ENCODE peak calls at places on chromosomes 7 and 10, in four cellular contexts. One of them, this sample, is unnamed.

GRCh38 chr7:135349746-135350145 is 116.1 kb downstream of the STRA8 start:
- DNase-seq in IMR-90: peak
- DNase-seq in mesenchymal stem cell: no peak
- DNase-seq in H9: no peak
- DNase-seq in this sample: no peak

GRCh38 chr10:115981056-115981455 is 291.9 kb downstream of the GFRA1 start:
- DNase-seq in mesenchymal stem cell: peak
- DNase-seq in H9: no peak
- DNase-seq in IMR-90: no peak
- DNase-seq in this sample: no peak

GRCh38 chr7:143892527-143893300 is 9.3 kb downstream of the TCAF1 start:
- DNase-seq in H9: no peak
- DNase-seq in mesenchymal stem cell: peak
- DNase-seq in IMR-90: peak
- DNase-seq in this sample: no peak

GRCh38 chr7:130242198-130243014 is 24.3 kb upstream of the CPA2 start:
- DNase-seq in mesenchymal stem cell: peak
- DNase-seq in H9: peak
- DNase-seq in IMR-90: peak
- DNase-seq in this sample: no peak

GRCh38 chr7:138077809-138078208 is 1.6 kb downstream of the AKR1D1 start:
- DNase-seq in IMR-90: no peak
- DNase-seq in H9: no peak
- DNase-seq in mesenchymal stem cell: no peak
- DNase-seq in this sample: no peak

GRCh38 chr7:141500608-141501007 is 50.6 kb upstream of the AGK start:
- DNase-seq in mesenchymal stem cell: no peak
- DNase-seq in H9: no peak
- DNase-seq in IMR-90: no peak
- DNase-seq in this sample: no peak

GRCh38 chr10:130233426-130233825 is 97.2 kb downstream of the GLRX3 start:
- DNase-seq in IMR-90: no peak
- DNase-seq in H9: no peak
- DNase-seq in mesenchymal stem cell: no peak
- DNase-seq in this sample: no peak

GRCh38 chr10:3852147-3852904 is 67.3 kb upstream of the KLF6 start:
- DNase-seq in mesenchymal stem cell: peak
- DNase-seq in IMR-90: peak
- DNase-seq in H9: no peak
- DNase-seq in this sample: no peak

GRCh38 chr7:98187138-98187502 is 24.1 kb upstream of the BHLHA15 start:
- DNase-seq in mesenchymal stem cell: no peak
- DNase-seq in H9: no peak
- DNase-seq in IMR-90: no peak
- DNase-seq in this sample: no peak

GRCh38 chr10:58438340-58438739 is 53.1 kb downstream of the TFAM start:
- DNase-seq in H9: no peak
- DNase-seq in IMR-90: peak
- DNase-seq in mesenchymal stem cell: peak
- DNase-seq in this sample: no peak

GRCh38 chr10:22803201-22803895 is 89.0 kb upstream of the PIP4K2A start:
- DNase-seq in H9: no peak
- DNase-seq in mesenchymal stem cell: no peak
- DNase-seq in IMR-90: peak
- DNase-seq in this sample: no peak

GRCh38 chr10:101987136-101987535 is 68.8 kb downstream of the ARMH3 start:
- DNase-seq in IMR-90: no peak
- DNase-seq in H9: no peak
- DNase-seq in mesenchymal stem cell: no peak
- DNase-seq in this sample: no peak

GRCh38 chr7:158490171-158490782 is 97.3 kb downstream of the PTPRN2 start:
- DNase-seq in mesenchymal stem cell: no peak
- DNase-seq in H9: no peak
- DNase-seq in IMR-90: no peak
- DNase-seq in this sample: no peak

GRCh38 chr7:3282457-3282856 is 18.6 kb upstream of the SDK1 start:
- DNase-seq in H9: no peak
- DNase-seq in IMR-90: no peak
- DNase-seq in mesenchymal stem cell: peak
- DNase-seq in this sample: no peak

GRCh38 chr7:147894271-147894670 is 696.3 kb upstream of the C7orf33 start:
- DNase-seq in IMR-90: no peak
- DNase-seq in mesenchymal stem cell: no peak
- DNase-seq in H9: peak
- DNase-seq in this sample: no peak

GRCh38 chr10:74585231-74586087 is 240.9 kb upstream of the KAT6B start:
- DNase-seq in IMR-90: peak
- DNase-seq in mesenchymal stem cell: peak
- DNase-seq in H9: no peak
- DNase-seq in this sample: no peak

GRCh38 chr10:126143117-126143516 is 245.2 kb downstream of the ADAM12 start:
- DNase-seq in mesenchymal stem cell: no peak
- DNase-seq in H9: no peak
- DNase-seq in IMR-90: no peak
- DNase-seq in this sample: no peak

GRCh38 chr7:134742688-134743350 is 36.6 kb upstream of the CALD1 start:
- DNase-seq in IMR-90: peak
- DNase-seq in mesenchymal stem cell: peak
- DNase-seq in H9: no peak
- DNase-seq in this sample: no peak

GRCh38 chr10:2885956-2886296 is 181.4 kb upstream of the PFKP start:
- DNase-seq in IMR-90: no peak
- DNase-seq in H9: no peak
- DNase-seq in mesenchymal stem cell: no peak
- DNase-seq in this sample: no peak

GRCh38 chr7:101589976-101590662 is 39.0 kb downstream of the MYL10 start:
- DNase-seq in H9: no peak
- DNase-seq in IMR-90: no peak
- DNase-seq in mesenchymal stem cell: no peak
- DNase-seq in this sample: no peak

GRCh38 chr10:102384053-102384452 is 11.5 kb upstream of the NFKB2 start:
- DNase-seq in IMR-90: no peak
- DNase-seq in H9: peak
- DNase-seq in mesenchymal stem cell: peak
- DNase-seq in this sample: no peak

GRCh38 chr7:22319424-22320403 is 37.2 kb downstream of the RAPGEF5 start:
- DNase-seq in mesenchymal stem cell: no peak
- DNase-seq in H9: no peak
- DNase-seq in IMR-90: no peak
- DNase-seq in this sample: no peak

GRCh38 chr10:63286754-63287264 is 153.7 kb downstream of the NRBF2 start:
- DNase-seq in IMR-90: no peak
- DNase-seq in mesenchymal stem cell: no peak
- DNase-seq in H9: no peak
- DNase-seq in this sample: no peak

GRCh38 chr10:22183771-22184466 is 33.9 kb downstream of the EBLN1 start:
- DNase-seq in IMR-90: peak
- DNase-seq in mesenchymal stem cell: peak
- DNase-seq in H9: no peak
- DNase-seq in this sample: no peak

GRCh38 chr7:33423646-33424020 is 294.3 kb downstream of the BBS9 start:
- DNase-seq in H9: no peak
- DNase-seq in IMR-90: no peak
- DNase-seq in mesenchymal stem cell: no peak
- DNase-seq in this sample: no peak

GRCh38 chr7:50359995-50360925 is 55.7 kb downstream of the IKZF1 start:
- DNase-seq in IMR-90: no peak
- DNase-seq in mesenchymal stem cell: peak
- DNase-seq in H9: no peak
- DNase-seq in this sample: no peak

DNA sequence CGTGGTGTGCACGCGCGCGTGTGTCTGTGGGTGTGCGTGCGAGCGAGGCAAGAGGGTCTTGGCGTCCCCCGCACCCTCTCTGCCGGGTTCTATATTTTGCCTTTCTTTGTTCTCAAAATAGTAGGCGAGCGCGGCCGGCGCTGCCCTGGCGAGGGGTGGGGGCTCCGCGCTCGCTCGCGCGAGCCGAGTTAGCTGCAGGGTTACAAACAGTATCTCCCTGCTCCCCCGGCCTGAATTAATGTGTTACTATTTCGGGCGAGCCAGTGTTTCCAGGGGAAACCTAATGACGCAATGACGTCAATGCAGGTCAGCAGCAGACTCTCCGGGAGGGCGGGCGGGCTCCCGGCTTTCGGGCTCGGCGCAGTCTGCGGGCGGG is 73.8 kb upstream of the LEP start:
- DNase-seq in mesenchymal stem cell: peak
- DNase-seq in IMR-90: peak
- DNase-seq in H9: peak
- DNase-seq in this sample: no peak
- H4K8ac ChIP-seq in mesenchymal stem cell: no peak
- H4K8ac ChIP-seq in IMR-90: no peak
- H4K8ac ChIP-seq in H9: no peak
- H4K8ac ChIP-seq in this sample: no peak

DNA sequence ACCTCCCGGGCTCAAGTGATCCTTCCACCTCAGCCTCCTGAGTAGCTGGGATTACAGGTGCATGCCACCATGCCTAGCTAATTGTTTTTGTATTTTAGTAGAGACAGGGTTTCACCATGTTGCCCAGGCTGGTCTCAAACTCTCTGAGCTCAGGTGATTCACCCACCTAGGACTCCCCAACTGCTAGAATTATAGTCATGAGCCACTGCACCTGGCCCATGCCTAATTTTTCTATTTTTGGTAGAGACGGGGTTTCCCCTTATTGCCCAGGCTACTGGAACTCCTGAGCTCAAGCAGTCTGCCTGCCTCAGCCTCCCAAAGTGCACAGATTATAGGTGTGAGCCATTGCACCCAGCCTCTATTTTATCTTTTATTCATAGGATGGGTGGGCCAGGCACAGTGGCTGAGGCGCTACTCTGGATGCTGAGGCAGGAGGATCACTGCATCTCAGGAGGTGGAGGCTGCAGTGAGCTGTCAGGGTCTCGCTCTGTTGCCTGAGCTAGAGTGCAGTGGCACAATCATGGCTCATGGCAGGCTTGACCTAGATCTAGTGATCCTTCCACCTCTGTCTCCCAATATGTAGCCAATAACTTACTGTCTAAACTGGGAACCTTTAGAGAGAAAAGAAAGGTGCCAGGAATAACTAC is 31.3 kb upstream of the STOX1 start:
- DNase-seq in mesenchymal stem cell: no peak
- DNase-seq in IMR-90: no peak
- DNase-seq in H9: no peak
- DNase-seq in this sample: no peak
- H2BK120ac ChIP-seq in mesenchymal stem cell: no peak
- H2BK120ac ChIP-seq in IMR-90: no peak
- H2BK120ac ChIP-seq in H9: no peak
- H2BK120ac ChIP-seq in this sample: no peak

DNA sequence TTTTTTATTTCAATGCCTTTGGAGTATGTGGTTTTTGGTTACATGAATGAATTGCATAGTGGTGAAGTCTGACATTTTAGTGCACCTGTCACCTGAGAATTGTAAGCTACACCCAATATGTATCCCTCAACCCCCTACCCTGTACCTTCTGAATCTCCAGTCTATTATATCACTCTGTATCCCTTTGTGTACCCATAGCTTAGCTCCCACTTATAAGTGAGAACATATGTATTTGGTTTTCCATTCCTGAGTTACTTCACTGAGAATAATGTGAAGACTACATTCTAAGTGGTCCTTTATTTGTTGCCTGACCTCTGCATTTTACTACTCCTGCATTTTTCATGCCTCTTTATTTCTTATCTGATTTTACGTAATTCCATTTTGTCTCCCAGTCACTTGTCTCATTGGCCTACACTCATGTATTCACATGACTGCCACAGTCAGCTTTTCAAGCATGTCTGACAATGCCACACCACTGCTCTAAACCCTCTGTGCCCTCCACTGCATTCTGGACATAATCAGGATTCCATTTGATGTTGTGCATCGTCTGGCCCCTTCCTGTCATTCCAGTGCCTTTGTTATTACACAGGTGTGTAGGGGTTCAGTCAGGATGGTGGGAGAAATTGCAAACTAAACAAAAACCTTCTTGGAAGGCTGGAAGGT is 1325.5 kb downstream of the XPNPEP1 start:
- DNase-seq in H9: peak
- DNase-seq in mesenchymal stem cell: no peak
- DNase-seq in IMR-90: no peak
- DNase-seq in this sample: no peak
- H2AK5ac ChIP-seq in H9: no peak
- H2AK5ac ChIP-seq in mesenchymal stem cell: no peak
- H2AK5ac ChIP-seq in IMR-90: no peak
- H2AK5ac ChIP-seq in this sample: no peak

GRCh38 chr10:48655426-48656240 is 29.0 kb upstream of the WDFY4 start:
- DNase-seq in mesenchymal stem cell: peak
- DNase-seq in IMR-90: peak
- DNase-seq in H9: no peak
- DNase-seq in this sample: no peak

GRCh38 chr10:48653347-48653746 is 31.3 kb upstream of the WDFY4 start:
- DNase-seq in IMR-90: no peak
- DNase-seq in H9: no peak
- DNase-seq in mesenchymal stem cell: no peak
- DNase-seq in this sample: no peak

GRCh38 chr10:48652344-48652743 is 32.3 kb upstream of the WDFY4 start:
- DNase-seq in mesenchymal stem cell: no peak
- DNase-seq in H9: no peak
- DNase-seq in IMR-90: no peak
- DNase-seq in this sample: no peak

GRCh38 chr10:48656241-48656921 is 28.3 kb upstream of the WDFY4 start:
- DNase-seq in mesenchymal stem cell: peak
- DNase-seq in IMR-90: peak
- DNase-seq in H9: peak
- DNase-seq in this sample: peak

DNA sequence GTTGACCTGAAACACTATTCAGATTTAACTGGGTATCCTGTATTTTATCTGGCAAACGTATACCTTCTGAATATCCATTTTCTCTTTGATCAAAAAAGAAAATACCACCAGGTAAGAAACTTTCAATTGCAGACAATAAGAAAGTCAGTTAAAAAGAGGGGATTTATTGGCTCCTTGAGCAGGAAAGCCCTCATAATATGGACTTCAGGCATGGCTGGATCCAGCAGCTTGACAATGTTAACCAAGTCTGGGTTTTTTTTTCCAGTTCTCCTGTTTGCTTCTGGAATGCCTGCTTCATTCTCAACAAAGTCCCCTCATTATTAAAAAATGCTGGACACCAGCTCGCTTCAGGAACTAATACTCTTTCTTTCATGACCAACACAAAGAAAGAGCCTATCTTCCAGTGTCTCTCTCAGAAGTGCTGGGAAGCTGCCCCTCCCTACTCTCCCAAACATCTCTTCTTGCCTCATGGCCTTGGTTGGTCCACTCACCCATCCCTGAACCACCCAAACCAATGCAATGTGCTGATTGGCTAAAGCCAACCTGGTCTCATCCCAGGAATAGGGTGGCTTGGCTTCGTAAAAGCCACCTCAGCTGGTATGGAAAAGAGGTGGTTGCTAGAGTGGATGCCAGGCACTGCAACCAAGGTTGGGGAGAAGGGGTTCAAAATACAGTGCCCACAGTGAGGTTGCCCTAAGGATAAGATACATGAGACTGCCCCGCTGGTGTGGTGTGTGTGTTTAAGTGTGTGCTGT is 30.6 kb upstream of the WDFY4 start:
- DNase-seq in H9: no peak
- DNase-seq in IMR-90: no peak
- DNase-seq in mesenchymal stem cell: no peak
- DNase-seq in this sample: no peak
- H4K8ac ChIP-seq in H9: no peak
- H4K8ac ChIP-seq in IMR-90: no peak
- H4K8ac ChIP-seq in mesenchymal stem cell: no peak
- H4K8ac ChIP-seq in this sample: no peak

GRCh38 chr10:34721201-34721840 is 93.8 kb downstream of the PARD3 start:
- DNase-seq in H9: no peak
- DNase-seq in mesenchymal stem cell: peak
- DNase-seq in IMR-90: peak
- DNase-seq in this sample: no peak
- H2BK120ac ChIP-seq in H9: no peak
- H2BK120ac ChIP-seq in mesenchymal stem cell: peak
- H2BK120ac ChIP-seq in IMR-90: peak
- H2BK120ac ChIP-seq in this sample: no peak